ENCODE peak calls at places on chromosome 12, in eight cellular contexts. K, F, U, E, N, Z, M and B are unnamed samples.

GRCh38 chr12:116123511-116124258 is 153.8 kb downstream of the MED13L start:
- DNase-seq in K (peak), F (no peak), U (no peak), E (peak), N (peak), Z (peak), M (no peak), B (peak)

GRCh38 chr12:76307083-76307482 is 41.1 kb downstream of the BBS10 start:
- DNase-seq in K (no peak), F (no peak), U (no peak), E (no peak), N (no peak), Z (no peak), M (no peak), B (no peak)

GRCh38 chr12:124369055-124369900 is 74.4 kb downstream of the RFLNA start:
- DNase-seq in K (peak), F (no peak), U (peak), E (peak), N (no peak), Z (no peak), M (peak), B (no peak)

GRCh38 chr12:129540249-129540648 is 363.6 kb downstream of the TMEM132D start:
- DNase-seq in K (no peak), F (no peak), U (no peak), E (no peak), N (no peak), Z (no peak), M (no peak), B (no peak)

GRCh38 chr12:107760207-107760816 is 625 bp downstream of the PRDM4 start:
- DNase-seq in K (peak), F (no peak), U (peak), E (peak), N (peak), Z (peak), M (peak), B (no peak)

GRCh38 chr12:91009319-91009950 is 4.7 kb upstream of the EPYC start:
- DNase-seq in K (no peak), F (no peak), U (no peak), E (peak), N (no peak), Z (peak), M (no peak), B (no peak)

GRCh38 chr12:76460807-76461206 is 98.8 kb downstream of the OSBPL8 start:
- DNase-seq in K (no peak), F (no peak), U (no peak), E (no peak), N (no peak), Z (no peak), M (no peak), B (no peak)

GRCh38 chr12:78209851-78210493 is 379.3 kb downstream of the NAV3 start:
- DNase-seq in K (no peak), F (no peak), U (no peak), E (peak), N (no peak), Z (no peak), M (no peak), B (no peak)

GRCh38 chr12:49489154-49489553 is 49.7 kb upstream of the KCNH3 start:
- DNase-seq in K (no peak), F (no peak), U (no peak), E (no peak), N (no peak), Z (no peak), M (no peak), B (no peak)

GRCh38 chr12:55933158-55933798 is 2.3 kb downstream of the DGKA start:
- DNase-seq in K (peak), F (no peak), U (no peak), E (no peak), N (no peak), Z (no peak), M (no peak), B (no peak)

GRCh38 chr12:2317819-2318218 is 265.0 kb downstream of the CACNA1C start:
- DNase-seq in K (no peak), F (no peak), U (no peak), E (no peak), N (no peak), Z (no peak), M (no peak), B (no peak)

GRCh38 chr12:50751921-50752721 is 11.8 kb upstream of the ATF1 start:
- DNase-seq in K (no peak), F (no peak), U (no peak), E (peak), N (no peak), Z (no peak), M (no peak), B (no peak)

GRCh38 chr12:127294651-127295205 is 972.2 kb upstream of the TMEM132C start:
- DNase-seq in K (no peak), F (no peak), U (no peak), E (no peak), N (no peak), Z (no peak), M (no peak), B (no peak)

GRCh38 chr12:124352839-124353238 is 57.9 kb downstream of the RFLNA start:
- DNase-seq in K (peak), F (no peak), U (peak), E (no peak), N (no peak), Z (no peak), M (no peak), B (no peak)

GRCh38 chr12:123720141-123720814 is 8.1 kb downstream of the ATP6V0A2 start:
- DNase-seq in K (no peak), F (no peak), U (no peak), E (no peak), N (no peak), Z (no peak), M (no peak), B (no peak)

GRCh38 chr12:46675736-46676135 is 150.1 kb downstream of the SLC38A4 start:
- DNase-seq in K (no peak), F (no peak), U (no peak), E (peak), N (peak), Z (peak), M (peak), B (no peak)

GRCh38 chr12:43590307-43590706 is 38.3 kb upstream of the ADAMTS20 start:
- DNase-seq in K (no peak), F (no peak), U (no peak), E (no peak), N (no peak), Z (no peak), M (no peak), B (no peak)

GRCh38 chr12:120795441-120796178 is 70.0 kb downstream of the ACADS start:
- DNase-seq in K (no peak), F (no peak), U (no peak), E (no peak), N (no peak), Z (no peak), M (no peak), B (no peak)

GRCh38 chr12:114562654-114563053 is 121.3 kb downstream of the TBX3 start:
- DNase-seq in K (no peak), F (no peak), U (no peak), E (no peak), N (no peak), Z (no peak), M (no peak), B (no peak)

GRCh38 chr12:51391047-51391837 is at the start of gene GALNT6:
- DNase-seq in K (peak), F (no peak), U (peak), E (no peak), N (peak), Z (peak), M (peak), B (peak)

GRCh38 chr12:52203126-52203921 is 11.5 kb upstream of the KRT80 start:
- DNase-seq in K (peak), F (no peak), U (peak), E (peak), N (peak), Z (peak), M (no peak), B (no peak)

GRCh38 chr12:130990034-130990433 is 36.3 kb downstream of the ADGRD1 start:
- DNase-seq in K (no peak), F (no peak), U (no peak), E (no peak), N (no peak), Z (no peak), M (no peak), B (no peak)

GRCh38 chr12:13962699-13963098 is 18.7 kb downstream of the GRIN2B start:
- DNase-seq in K (no peak), F (no peak), U (no peak), E (no peak), N (no peak), Z (peak), M (no peak), B (peak)

GRCh38 chr12:23193552-23193951 is 568.6 kb downstream of the ETNK1 start:
- DNase-seq in K (no peak), F (no peak), U (no peak), E (no peak), N (no peak), Z (no peak), M (no peak), B (no peak)

GRCh38 chr12:23202746-23203145 is 577.8 kb downstream of the ETNK1 start:
- DNase-seq in K (no peak), F (no peak), U (no peak), E (no peak), N (no peak), Z (no peak), M (no peak), B (no peak)

DNA sequence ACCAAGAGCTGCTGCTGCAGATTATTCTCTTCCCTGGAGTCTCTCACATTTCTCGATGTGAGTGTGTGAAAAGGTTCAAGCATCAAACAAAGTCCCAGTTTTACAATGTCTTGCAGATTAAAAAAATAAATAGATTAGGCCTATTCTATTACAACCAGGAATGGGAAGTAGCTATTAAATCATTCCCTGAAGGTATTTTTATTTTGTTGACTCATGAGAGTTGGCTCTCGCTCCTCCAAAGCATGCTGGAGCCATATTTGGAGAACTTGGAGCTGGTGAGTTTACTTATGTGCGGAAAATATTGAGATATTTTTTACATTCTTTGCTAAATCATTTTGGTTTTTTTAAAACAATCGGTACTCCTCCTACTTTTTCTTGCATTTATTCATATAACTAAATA is 572.3 kb downstream of the ETNK1 start:
- DNase-seq in K (no peak), F (no peak), U (no peak), E (no peak), N (no peak), Z (no peak), M (no peak), B (no peak)
- H3K4me3 ChIP-seq in K (no peak), F (no peak), U (no peak), E (no peak), N (no peak), Z (no peak), M (no peak), B (no peak)

DNA sequence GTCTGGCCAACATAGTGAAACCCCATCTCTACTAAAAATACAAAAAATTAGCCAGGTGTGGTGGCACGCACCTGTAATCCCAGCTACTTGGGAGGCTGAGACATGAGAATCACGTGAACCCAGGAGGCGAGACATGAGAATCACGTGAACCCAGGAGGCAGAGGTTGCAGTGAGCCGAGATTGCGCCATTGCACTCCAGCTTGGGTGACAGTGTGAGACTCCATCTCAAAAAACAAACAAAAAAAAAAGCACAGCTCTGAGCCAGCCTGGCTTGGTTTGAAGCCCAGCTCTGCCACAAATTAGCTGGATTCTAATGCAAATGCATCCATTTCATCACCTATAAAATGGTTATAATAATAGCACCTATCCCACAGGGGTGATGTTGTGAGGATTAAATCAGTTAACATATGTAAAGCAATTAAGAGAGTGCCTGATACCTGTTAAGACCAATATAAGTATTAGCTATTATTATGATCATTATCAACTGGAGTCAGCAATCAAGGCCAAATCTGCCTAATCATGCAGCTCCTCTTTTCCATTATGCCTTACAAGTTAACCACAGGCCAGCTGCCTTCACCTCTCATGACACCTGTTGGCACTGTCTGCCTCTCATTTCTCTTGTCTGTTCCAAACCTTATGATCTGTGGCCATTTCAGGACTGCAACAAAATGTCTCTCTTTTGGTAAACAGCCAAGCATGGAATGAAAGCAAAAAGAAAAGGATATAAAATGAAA is 2.1 kb downstream of the GNPTAB start:
- DNase-seq in K (no peak), F (no peak), U (no peak), E (no peak), N (peak), Z (no peak), M (no peak), B (peak)
- H3K4me3 ChIP-seq in K (no peak), F (no peak), U (no peak), E (no peak), N (peak), Z (no peak), M (no peak), B (no peak)

DNA sequence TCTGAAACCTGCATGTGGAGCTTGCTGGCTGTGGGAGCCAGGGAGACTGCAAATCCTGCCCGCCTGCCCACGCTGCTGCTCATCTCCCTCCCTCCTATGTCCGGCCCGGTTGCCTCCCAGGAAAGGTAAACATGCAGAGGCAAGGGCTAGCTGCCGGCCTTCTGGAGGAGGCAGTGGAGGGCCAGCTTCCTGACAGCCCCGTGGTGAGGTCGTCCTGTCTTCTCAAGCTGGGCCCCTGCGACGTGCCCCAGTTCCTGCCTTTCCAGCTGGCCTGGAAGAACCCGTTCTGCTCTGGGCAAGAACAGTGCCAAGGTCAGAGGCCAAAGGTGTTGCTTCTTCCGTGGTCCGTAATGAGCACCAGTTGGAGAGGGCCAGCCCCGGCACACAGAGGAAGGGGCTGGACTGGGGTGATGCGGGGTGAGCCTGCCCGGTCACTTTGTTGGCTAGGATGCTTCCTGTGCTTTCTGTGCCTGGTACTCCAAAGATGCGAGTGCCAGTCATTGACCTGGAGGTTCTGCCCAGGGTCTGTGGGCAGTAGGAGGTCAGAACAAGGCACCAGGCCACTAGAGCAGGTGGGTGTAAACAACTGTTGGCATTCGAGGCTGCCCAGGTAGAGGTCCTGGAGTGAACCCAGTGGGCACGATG is 25.3 kb downstream of the TPCN1 start:
- DNase-seq in K (no peak), F (no peak), U (no peak), E (peak), N (no peak), Z (no peak), M (no peak), B (no peak)
- H3K4me3 ChIP-seq in K (no peak), F (no peak), U (no peak), E (no peak), N (no peak), Z (no peak), M (no peak), B (no peak)

DNA sequence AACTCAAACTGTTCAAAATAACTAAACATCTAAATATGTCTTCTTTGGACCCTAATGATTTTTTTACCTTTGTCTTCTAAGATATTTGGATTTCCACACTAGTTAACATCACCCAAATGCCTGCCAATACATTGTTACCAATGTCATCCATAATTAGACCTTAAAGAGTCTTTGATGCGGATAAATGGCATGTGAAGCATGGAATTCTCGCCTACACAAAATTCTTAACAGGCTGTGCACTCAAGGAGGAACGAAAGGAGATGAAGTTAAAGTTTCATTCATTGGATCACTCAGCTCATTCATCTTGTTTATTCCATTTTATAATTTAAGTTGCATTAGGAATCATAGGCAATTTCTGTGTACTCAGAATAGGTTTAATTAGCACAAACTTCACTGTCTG is 219.7 kb downstream of the ACSS3 start:
- DNase-seq in K (no peak), F (no peak), U (no peak), E (no peak), N (no peak), Z (no peak), M (no peak), B (no peak)
- H3K4me3 ChIP-seq in K (no peak), F (no peak), U (no peak), E (no peak), N (no peak), Z (no peak), M (no peak), B (no peak)

DNA sequence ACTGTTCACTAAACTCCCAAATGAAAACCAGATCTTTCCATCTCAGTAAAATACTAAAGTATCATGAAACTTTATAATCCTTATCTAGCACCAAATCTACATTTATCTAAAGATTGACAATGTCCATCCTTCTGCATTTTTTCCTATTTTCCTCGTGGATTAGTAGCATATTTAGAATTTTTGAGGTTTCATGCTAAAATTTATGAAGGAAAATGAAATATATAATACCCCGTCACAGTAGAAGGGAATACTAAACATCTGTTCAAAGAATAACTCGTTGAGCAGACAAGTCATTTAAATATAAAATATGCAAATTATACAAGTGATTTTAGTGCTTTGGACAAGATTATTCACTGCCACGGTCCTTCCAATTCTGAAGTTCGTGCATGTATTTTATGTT is 122.7 kb upstream of the SLCO1C1 start:
- DNase-seq in K (no peak), F (no peak), U (no peak), E (no peak), N (no peak), Z (no peak), M (no peak), B (no peak)
- H3K4me3 ChIP-seq in K (no peak), F (no peak), U (no peak), E (no peak), N (no peak), Z (no peak), M (no peak), B (no peak)

DNA sequence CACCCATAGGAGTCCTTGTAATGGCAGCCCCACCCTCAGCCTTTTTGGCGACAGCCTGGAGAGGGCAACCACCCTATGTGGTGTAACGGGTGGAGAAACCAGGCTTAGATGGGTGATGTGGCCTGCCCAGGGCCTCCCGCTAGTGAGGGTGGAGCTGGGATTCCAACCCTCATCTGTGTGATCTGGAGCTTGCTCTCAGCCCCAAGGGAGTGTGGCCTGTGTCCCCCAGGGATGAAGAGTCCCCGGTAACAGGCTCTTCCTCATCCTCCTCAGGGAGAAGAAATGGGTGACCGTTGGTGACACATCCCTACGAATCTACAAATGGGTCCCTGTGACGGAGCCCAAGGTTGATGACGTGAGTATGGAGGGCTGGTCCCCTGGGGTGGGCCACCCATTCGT is 8.7 kb downstream of the BCL7A start:
- DNase-seq in K (no peak), F (no peak), U (no peak), E (no peak), N (no peak), Z (no peak), M (no peak), B (no peak)
- H3K4me3 ChIP-seq in K (no peak), F (no peak), U (no peak), E (no peak), N (no peak), Z (no peak), M (no peak), B (no peak)

DNA sequence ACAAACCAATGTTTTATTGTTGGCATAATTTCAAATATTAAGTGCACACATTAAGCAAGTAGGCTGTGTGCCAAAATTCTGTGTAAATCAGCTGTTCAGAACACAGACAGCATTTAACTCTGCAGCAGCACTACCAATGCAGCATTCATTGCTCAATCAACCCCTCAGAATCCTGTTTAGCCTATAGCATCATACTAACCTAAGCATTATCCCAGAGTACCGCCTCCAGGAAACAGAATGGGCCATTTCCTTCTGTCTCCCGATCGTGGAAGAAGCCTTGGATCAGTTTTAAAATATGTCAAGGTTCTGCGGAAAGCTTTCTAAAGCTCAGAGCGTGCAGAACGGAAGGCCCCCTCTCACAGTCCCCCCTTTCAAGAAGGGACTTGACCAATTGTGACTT is 3.3 kb downstream of the IL26 start:
- DNase-seq in K (no peak), F (no peak), U (no peak), E (peak), N (no peak), Z (no peak), M (no peak), B (no peak)
- H3K4me3 ChIP-seq in K (no peak), F (peak), U (no peak), E (peak), N (no peak), Z (no peak), M (no peak), B (no peak)

DNA sequence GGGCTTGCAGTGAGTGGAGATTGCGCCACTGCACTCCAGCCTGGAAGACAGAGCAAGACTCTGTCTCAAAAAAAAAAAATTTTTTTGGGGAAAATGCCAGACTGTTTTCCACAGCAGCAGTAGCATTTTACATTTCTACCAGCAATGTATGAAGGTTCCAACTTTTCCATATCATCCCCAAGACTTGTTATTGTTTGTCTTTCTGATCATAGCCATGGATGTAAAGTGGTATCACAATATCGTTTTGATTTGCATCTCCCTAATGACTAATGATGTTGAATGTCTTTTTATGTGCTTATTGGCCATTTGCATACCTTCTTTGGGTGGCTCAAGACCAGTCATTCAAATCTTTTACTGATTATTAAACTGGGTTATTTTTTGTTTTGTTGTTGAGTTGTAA is 63.7 kb downstream of the NTN4 start:
- DNase-seq in K (no peak), F (no peak), U (no peak), E (no peak), N (no peak), Z (no peak), M (no peak), B (no peak)
- H3K4me3 ChIP-seq in K (no peak), F (no peak), U (no peak), E (no peak), N (no peak), Z (no peak), M (no peak), B (no peak)